ENCODE peak calls at places on chromosomes 13 and 19, in seven cellular contexts. X is neuronal stem cell; W is dermis blood vessel endothelial cell; U is lower leg skin; L is central memory CD4-positive, alpha-beta T cell; D is NCI-H524 treated with DMSO at 0.1 percent for 48 hours; E is amniotic epithelial cell. R is an unnamed sample.
A peak's percentile ranks its signal among the peaks of the same experiment; 100 is the strongest.

GRCh38 chr19:18204394-18205179 is 745 bp upstream of the RAB3A start:
- DNase-seq in L (no peak), X (peak; percentile 90), W (no peak), E (peak; percentile 23), U (no peak), D (no peak), R (peak; percentile 77)

GRCh38 chr13:46124967-46125933 is 20.4 kb upstream of the CPB2 start:
- DNase-seq in W (peak; percentile 67), E (no peak), L (peak; percentile 15), X (no peak), U (no peak), D (no peak), R (peak; percentile 95)

GRCh38 chr19:29873024-29873800 is 61.4 kb downstream of the CCNE1 start:
- DNase-seq in E (no peak), L (peak; percentile 45), W (peak; percentile 53), X (peak; percentile 66), D (no peak), U (peak; percentile 90), R (peak; percentile 48)

GRCh38 chr13:32530841-32531253 is 7.7 kb downstream of the N4BP2L2 start:
- DNase-seq in D (no peak), E (peak; percentile 77), U (no peak), W (peak; percentile 31), X (no peak), L (peak; percentile 20), R (peak; percentile 8)

GRCh38 chr13:44243198-44243852 is 130.3 kb upstream of the SERP2 start:
- DNase-seq in E (peak; percentile 89), W (peak; percentile 98), L (no peak), D (no peak), X (peak; percentile 15), U (no peak), R (peak; percentile 26)

GRCh38 chr13:20566917-20567755 is at the start of gene IFT88:
- DNase-seq in L (peak; percentile 78), U (peak; percentile 97), X (peak; percentile 87), D (peak; percentile 50), W (peak; percentile 92), E (peak; percentile 76), R (peak; percentile 96)

GRCh38 chr19:33203529-33203928 is 9.4 kb downstream of the LRP3 start:
- DNase-seq in U (no peak), W (no peak), D (no peak), L (no peak), E (no peak), X (no peak), R (no peak)

GRCh38 chr13:20400774-20401173 is 124.9 kb downstream of the CRYL1 start:
- DNase-seq in D (no peak), X (no peak), W (no peak), U (peak; percentile 53), E (peak; percentile 58), L (no peak), R (no peak)

R was measured in A673.